ENCODE peak calls at places on chromosomes 12 and 14, in five cellular contexts. E is GM12891, N is H1, T is upper lobe of left lung, P is esophagus muscularis mucosa. S is an unnamed sample.

GRCh38 chr12:99418379-99418778 is 229.2 kb upstream of the GARIN6 start:
- DNase-seq in E (no peak), N (no peak), T (no peak), P (no peak), S (no peak)

GRCh38 chr12:1918875-1919236 is 404 bp upstream of the CACNA2D4 start:
- DNase-seq in E (no peak), N (no peak), T (peak; percentile 32), P (peak; percentile 82), S (no peak)

GRCh38 chr12:105289114-105289904 is 41.2 kb upstream of the C12orf75 start:
- DNase-seq in E (no peak), N (no peak), T (no peak), P (peak; percentile 10), S (no peak)

GRCh38 chr14:68958553-68958952 is 20.5 kb downstream of the ACTN1 start:
- DNase-seq in E (no peak), N (no peak), T (no peak), P (no peak), S (no peak)

GRCh38 chr12:27449893-27450534 is 3.5 kb downstream of the SMCO2 start:
- DNase-seq in E (no peak), N (no peak), T (no peak), P (no peak), S (no peak)

GRCh38 chr12:46609281-46609623 is 216.5 kb downstream of the SLC38A4 start:
- DNase-seq in E (no peak), N (no peak), T (no peak), P (no peak), S (no peak)

GRCh38 chr12:108720757-108721514 is 10.4 kb downstream of the CORO1C start:
- DNase-seq in E (no peak), N (no peak), T (no peak), P (no peak), S (no peak)

GRCh38 chr14:38210168-38210567 is 2.5 kb downstream of the SSTR1 start:
- DNase-seq in E (no peak), N (no peak), T (peak; percentile 49), P (no peak), S (no peak)

GRCh38 chr14:90678420-90678819 is 137.8 kb downstream of the TTC7B start:
- DNase-seq in E (no peak), N (no peak), T (no peak), P (no peak), S (no peak)

GRCh38 chr12:90399317-90399716 is 555.7 kb downstream of the CCER1 start:
- DNase-seq in E (no peak), N (no peak), T (no peak), P (no peak), S (no peak)

GRCh38 chr14:74660167-74660566 is 48.1 kb upstream of the LTBP2 start:
- DNase-seq in E (no peak), N (no peak), T (no peak), P (no peak), S (no peak)

GRCh38 chr12:19574606-19575005 is 135.3 kb downstream of the AEBP2 start:
- DNase-seq in E (no peak), N (no peak), T (no peak), P (no peak), S (no peak)

GRCh38 chr12:50533203-50533584 is 28.4 kb downstream of the DIP2B start:
- DNase-seq in E (no peak), N (no peak), T (no peak), P (no peak), S (no peak)

GRCh38 chr12:116919247-116919671 is 8.5 kb downstream of the FBXW8 start:
- DNase-seq in E (no peak), N (no peak), T (no peak), P (no peak), S (no peak)

GRCh38 chr12:46391630-46392029 is 19.1 kb upstream of the SLC38A2 start:
- DNase-seq in E (no peak), N (no peak), T (no peak), P (no peak), S (no peak)

GRCh38 chr12:96880220-96880619 is 26.8 kb upstream of the NEDD1 start:
- DNase-seq in E (no peak), N (no peak), T (no peak), P (no peak), S (no peak)

GRCh38 chr12:6084261-6084968 is 40.1 kb downstream of the VWF start:
- DNase-seq in E (no peak), N (peak; percentile 56), T (no peak), P (no peak), S (no peak)

GRCh38 chr12:110348431-110349059 is 55.0 kb downstream of the ANAPC7 start:
- DNase-seq in E (no peak), N (no peak), T (no peak), P (no peak), S (no peak)

GRCh38 chr12:110351119-110351518 is 52.4 kb downstream of the ANAPC7 start:
- DNase-seq in E (no peak), N (no peak), T (no peak), P (no peak), S (no peak)

GRCh38 chr12:110349521-110350151 is 53.9 kb downstream of the ANAPC7 start:
- DNase-seq in E (no peak), N (no peak), T (no peak), P (no peak), S (no peak)

GRCh38 chr12:110347767-110348166 is 55.7 kb downstream of the ANAPC7 start:
- DNase-seq in E (no peak), N (no peak), T (no peak), P (no peak), S (no peak)

DNA sequence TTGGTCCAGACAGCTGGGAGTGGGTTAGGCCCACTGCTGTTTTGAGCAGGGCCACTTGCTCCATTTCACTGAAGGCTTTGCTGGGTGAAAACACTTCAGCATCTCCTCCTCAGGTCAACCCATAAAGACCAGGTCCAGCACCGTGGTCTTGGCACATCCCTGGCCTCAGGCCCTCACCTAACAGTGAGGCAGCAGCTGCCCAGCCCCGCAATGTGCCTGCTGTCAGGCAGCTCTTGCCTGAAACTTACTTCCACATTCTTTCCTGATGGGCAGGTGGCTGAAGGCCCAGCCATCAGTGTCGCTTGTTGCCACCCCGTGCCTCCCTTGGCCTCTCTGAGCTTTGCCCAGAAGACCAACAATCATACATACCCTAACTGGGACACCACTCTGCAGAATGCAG is 54.4 kb downstream of the ANAPC7 start:
- DNase-seq in E (no peak), N (no peak), T (no peak), P (no peak), S (no peak)
- TF ChIP-seq POLR2A in E (no peak), N (no peak), T (no peak), P (no peak), S (no peak)

DNA sequence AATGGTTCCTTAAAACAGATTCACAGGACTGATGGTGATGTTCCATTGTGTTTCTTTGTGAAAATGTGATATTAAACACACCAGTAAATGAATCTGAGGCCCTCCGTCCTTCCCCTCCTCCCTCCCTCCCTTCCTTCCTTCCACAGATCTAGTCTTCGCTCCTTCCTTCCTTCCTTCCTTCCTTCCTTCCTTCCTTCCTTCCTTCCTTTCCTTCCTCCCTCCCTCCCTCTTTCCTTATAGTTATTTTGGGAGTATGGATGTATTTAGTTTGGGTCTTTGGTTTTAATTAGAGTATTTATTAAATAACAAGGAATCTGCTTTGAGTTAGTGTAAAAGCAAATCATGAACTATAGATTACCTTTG is 410.8 kb downstream of the PCNX1 start:
- DNase-seq in E (no peak), N (no peak), T (no peak), P (no peak), S (no peak)
- TF ChIP-seq POLR2AphosphoS5 in E (no peak), N (no peak), T (no peak), P (no peak), S (no peak)

DNA sequence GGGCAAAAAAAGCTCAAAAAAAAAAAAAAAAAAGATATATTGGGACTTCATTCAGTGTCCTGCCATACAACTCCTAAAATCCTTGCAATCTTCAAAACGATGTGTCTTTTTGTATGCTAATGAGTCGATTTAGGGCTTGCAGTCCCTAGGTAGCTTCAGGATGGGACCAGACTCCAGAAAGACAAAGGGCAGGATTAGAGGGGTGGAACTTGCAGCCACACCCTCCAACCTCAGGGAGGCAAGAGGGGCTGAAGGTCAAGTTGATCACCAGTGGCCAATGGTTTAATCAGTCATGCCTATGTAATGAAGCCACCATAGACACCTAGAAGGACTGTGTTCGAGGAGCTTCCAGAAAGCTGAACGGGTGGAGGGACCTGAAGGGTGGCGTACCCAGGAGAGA is 29.3 kb downstream of the TEAD4 start:
- DNase-seq in E (no peak), N (no peak), T (no peak), P (no peak), S (no peak)
- TF ChIP-seq POLR2A in E (no peak), N (no peak), T (no peak), P (no peak), S (no peak)

DNA sequence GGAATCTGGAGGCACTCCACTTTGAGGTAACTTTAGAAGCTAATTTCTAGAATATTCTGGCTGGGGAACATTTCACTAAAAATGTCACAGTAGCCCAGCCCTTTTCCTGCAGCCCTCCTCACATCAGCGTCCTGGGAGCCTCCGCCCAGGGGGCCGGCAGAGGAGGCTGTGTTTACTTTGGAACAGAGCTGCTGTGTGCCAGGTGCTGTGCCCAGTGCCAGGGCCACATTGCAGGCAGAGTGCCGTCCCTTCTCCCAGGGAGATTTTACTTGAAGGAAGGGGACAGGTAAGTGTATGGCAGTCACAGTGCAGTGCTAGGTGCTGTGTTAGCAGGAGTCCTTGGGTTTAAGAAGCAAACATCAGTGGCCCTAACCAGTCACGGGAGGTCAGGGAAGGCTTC is 62.3 kb downstream of the TSPAN11 start:
- DNase-seq in E (no peak), N (no peak), T (no peak), P (no peak), S (no peak)
- TF ChIP-seq POLR2AphosphoS5 in E (no peak), N (no peak), T (no peak), P (no peak), S (no peak)

GRCh38 chr12:57522887-57523705 is 472 bp downstream of the MBD6 start:
- DNase-seq in E (no peak), N (peak; percentile 65), T (no peak), P (peak; percentile 93), S (no peak)
- TF ChIP-seq POLR2A in E (no peak), N (no peak), T (peak; percentile 57), P (no peak), S (peak; percentile 55)

S was measured in GM12892.